ENCODE peak calls at places on chromosomes 4 and X, in ten cellular contexts. S, O, M, K, H, V, X, J, Q and U are unnamed samples.

GRCh38 chrX:19017271-19017670 is 33.4 kb upstream of the PHKA2 start:
- DNase-seq in S (peak; percentile 20), O (peak; percentile 8), M (no peak), K (peak; percentile 26), H (peak; percentile 59), V (no peak), X (no peak), J (no peak), Q (no peak), U (peak; percentile 25)

GRCh38 chr4:6516762-6517161 is 44.3 kb upstream of the PPP2R2C start:
- DNase-seq in S (no peak), O (no peak), M (no peak), K (no peak), H (no peak), V (no peak), X (no peak), J (no peak), Q (no peak), U (no peak)

GRCh38 chrX:119885554-119886428 is 9.9 kb upstream of the AKAP14 start:
- DNase-seq in S (peak; percentile 29), O (no peak), M (no peak), K (peak; percentile 11), H (no peak), V (no peak), X (no peak), J (no peak), Q (no peak), U (peak; percentile 22)

GRCh38 chr4:6019316-6020263 is 1.4 kb upstream of the C4orf50 start:
- DNase-seq in S (peak; percentile 42), O (peak; percentile 46), M (no peak), K (peak; percentile 61), H (peak; percentile 92), V (no peak), X (peak; percentile 5), J (no peak), Q (peak; percentile 53), U (peak; percentile 52)

GRCh38 chrX:43968347-43968746 is 4.8 kb downstream of the NDP start:
- DNase-seq in S (no peak), O (no peak), M (no peak), K (no peak), H (no peak), V (no peak), X (no peak), J (no peak), Q (no peak), U (no peak)

GRCh38 chrX:129019412-129019811 is 503.9 kb downstream of the SMARCA1 start:
- DNase-seq in S (no peak), O (no peak), M (no peak), K (no peak), H (no peak), V (no peak), X (no peak), J (no peak), Q (no peak), U (no peak)

GRCh38 chr4:184883024-184883423 is 57.3 kb upstream of the ACSL1 start:
- DNase-seq in S (no peak), O (no peak), M (no peak), K (no peak), H (no peak), V (no peak), X (no peak), J (no peak), Q (no peak), U (no peak)

GRCh38 chrX:28847423-28847822 is 260.2 kb downstream of the IL1RAPL1 start:
- DNase-seq in S (no peak), O (no peak), M (no peak), K (peak; percentile 45), H (no peak), V (no peak), X (no peak), J (no peak), Q (no peak), U (peak; percentile 48)

GRCh38 chr4:31053451-31053850 is 333.3 kb downstream of the PCDH7 start:
- DNase-seq in S (no peak), O (no peak), M (no peak), K (no peak), H (no peak), V (no peak), X (no peak), J (no peak), Q (no peak), U (no peak)

GRCh38 chr4:15805583-15806517 is 27.7 kb downstream of the CD38 start:
- DNase-seq in S (peak; percentile 51), O (peak; percentile 58), M (no peak), K (peak; percentile 73), H (no peak), V (no peak), X (peak; percentile 36), J (no peak), Q (peak; percentile 66), U (peak; percentile 69)

GRCh38 chr4:1207603-1208265 is 35.4 kb upstream of the SPON2 start:
- DNase-seq in S (peak; percentile 64), O (peak; percentile 80), M (peak; percentile 78), K (peak; percentile 89), H (peak; percentile 99), V (peak; percentile 50), X (peak; percentile 83), J (peak; percentile 48), Q (peak; percentile 58), U (peak; percentile 67)

DNA sequence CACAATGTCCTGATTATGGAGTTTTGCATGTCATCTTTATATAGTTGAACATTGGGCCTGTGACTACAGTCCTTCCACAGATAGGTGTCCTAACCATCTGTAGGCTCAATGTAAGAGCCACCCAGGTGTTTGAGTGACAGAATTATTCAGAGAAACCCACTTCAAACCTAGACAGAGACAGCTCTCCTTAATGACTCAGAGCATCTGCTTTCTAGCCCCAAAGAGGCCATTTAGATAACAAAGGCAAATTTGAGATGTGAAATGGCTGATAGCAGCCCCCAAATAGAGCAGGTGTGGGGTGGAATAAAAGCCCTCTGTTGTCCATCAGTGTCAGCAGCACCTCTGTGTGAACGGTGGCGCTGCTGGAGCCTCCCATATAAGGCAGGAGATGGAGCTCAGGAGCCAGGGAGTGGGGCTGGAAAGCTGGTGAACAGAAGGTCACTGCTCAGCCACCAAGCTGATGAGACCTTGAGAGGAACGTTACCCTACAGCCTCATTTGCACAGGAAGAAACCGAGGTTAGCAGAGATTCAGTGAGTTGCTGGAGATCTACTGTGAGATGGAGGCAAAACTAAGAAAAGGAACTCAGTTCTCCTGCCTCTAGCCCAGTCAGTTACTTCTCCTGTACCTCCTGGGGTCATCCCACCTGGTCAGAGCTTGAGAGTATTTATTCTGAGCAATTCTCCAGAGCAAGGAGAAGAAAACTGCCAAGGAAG is 153.3 kb upstream of the LNX1 start:
- DNase-seq in S (no peak), O (no peak), M (no peak), K (no peak), H (peak; percentile 23), V (no peak), X (no peak), J (peak; percentile 21), Q (no peak), U (no peak)
- TF ChIP-seq CTCF in S (no peak), O (no peak), M (no peak), K (no peak), H (no peak), V (no peak), X (no peak), J (no peak), Q (no peak), U (no peak)

DNA sequence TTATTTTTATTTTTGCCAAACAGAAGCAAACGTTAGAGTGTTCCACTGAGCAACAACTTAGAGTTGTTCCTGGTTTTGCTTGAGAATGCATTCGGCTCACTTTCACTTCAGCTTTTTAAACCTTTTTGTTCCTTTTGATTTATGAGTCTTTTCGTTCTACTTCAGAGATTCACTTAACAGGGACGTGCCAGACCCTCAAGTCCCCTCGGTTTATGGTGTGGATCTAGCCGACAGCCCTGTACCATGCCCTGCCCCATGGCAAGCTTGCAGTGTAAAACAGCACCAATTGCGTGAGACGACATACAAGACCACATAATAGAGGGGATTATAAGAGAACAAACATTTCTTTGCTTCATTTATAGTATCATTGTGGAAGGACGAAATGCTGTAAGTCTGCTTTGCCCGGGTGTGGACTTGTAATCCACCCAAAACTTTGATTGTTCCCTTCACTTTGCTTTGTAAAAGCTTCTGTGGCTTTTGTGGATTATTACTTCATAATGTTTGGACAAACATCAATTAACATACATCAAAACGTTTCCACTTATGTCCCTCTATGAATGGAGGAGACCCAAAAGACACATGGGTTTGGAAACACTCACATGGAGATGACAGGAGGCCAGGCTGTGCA is 415.3 kb downstream of the SPRY1 start:
- DNase-seq in S (no peak), O (no peak), M (no peak), K (no peak), H (no peak), V (no peak), X (no peak), J (no peak), Q (no peak), U (no peak)
- H3K4me3 ChIP-seq in S (no peak overlapping the region), O (peak overlapping the region; percentile 33), M (no peak overlapping the region), K (no peak overlapping the region), H (peak overlapping the region; percentile 65), V (no peak overlapping the region), X (peak overlapping the region; percentile 13), J (no peak overlapping the region), Q (no peak overlapping the region), U (no peak overlapping the region)

DNA sequence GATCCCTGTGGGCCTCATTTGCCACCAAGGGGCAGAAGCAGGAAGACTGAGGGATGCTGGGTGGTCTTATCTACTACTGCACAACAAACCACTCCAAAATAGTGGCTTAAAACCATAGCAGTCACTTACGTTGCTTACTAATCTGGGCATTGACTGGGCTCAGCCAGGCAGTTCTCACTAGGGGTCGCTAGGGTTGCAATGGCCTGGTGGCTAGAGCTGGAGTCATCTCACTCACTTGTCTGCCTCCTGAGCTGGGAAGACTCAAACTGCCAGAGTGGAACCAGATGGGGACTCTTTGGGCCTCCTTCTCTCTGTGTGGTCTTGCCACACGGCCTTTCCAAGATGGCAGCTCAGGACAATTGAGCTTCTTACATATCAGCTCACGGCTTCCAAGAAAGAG is 216.3 kb upstream of the BCOR start:
- DNase-seq in S (no peak), O (no peak), M (no peak), K (peak; percentile 3), H (no peak), V (no peak), X (no peak), J (no peak), Q (no peak), U (no peak)
- TF ChIP-seq CTCF in S (no peak), O (no peak), M (no peak), K (peak; percentile 19), H (peak; percentile 16), V (no peak), X (no peak), J (no peak), Q (no peak), U (no peak)

DNA sequence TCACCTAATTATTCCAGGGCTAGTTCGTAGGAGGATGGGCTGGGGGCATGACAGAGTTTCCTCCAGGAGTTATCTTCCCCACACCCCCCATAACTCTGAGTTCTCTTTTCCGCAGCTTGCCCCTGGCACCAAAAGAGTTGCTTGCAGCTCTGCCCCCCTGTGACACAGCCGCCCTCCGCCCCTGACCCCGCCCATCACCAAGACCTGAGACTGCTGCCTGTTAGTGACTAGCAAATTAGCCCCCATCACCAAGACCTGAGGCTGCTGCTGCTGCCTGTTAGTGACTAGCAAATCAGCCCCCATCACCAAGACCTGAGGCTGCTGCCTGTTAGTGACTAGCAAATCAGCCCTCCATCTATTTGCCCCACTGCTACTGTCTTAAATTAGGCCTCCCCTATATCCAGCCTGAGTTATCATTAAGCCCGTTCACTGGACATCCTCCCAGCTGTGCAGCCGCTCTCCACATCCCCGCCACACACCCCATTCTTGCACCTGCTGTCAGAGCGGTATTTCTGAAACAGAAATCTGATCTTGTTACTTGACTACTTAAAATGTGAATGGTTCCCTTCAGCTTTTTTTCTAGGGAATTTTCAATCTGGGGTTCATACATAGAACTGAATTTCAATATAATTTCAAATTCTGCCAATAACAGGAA is 1.5 kb upstream of the PAPSS1 start:
- DNase-seq in S (peak; percentile 41), O (no peak), M (peak; percentile 90), K (no peak), H (no peak), V (no peak), X (no peak), J (no peak), Q (peak; percentile 68), U (no peak)
- H3K4me3 ChIP-seq in S (peak overlapping the region; percentile 95), O (no peak overlapping the region), M (peak overlapping the region; percentile 99), K (peak overlapping the region; percentile 52), H (peak overlapping the region; percentile 98), V (peak overlapping the region; percentile 96), X (no peak overlapping the region), J (no peak overlapping the region), Q (peak overlapping the region; percentile 70), U (no peak overlapping the region)